ENCODE peak calls at places on chromosomes 12 and 14, in four cellular contexts. O, A, K and P are unnamed samples.

GRCh38 chr12:119804011-119804641 is 73.0 kb downstream of the CIT start:
- DNase-seq in O (no peak), A (peak), K (no peak), P (peak)

GRCh38 chr14:41285193-41285748 is 321.4 kb upstream of the LRFN5 start:
- DNase-seq in O (no peak), A (no peak), K (no peak), P (no peak)

GRCh38 chr12:47207829-47208248 is 128.1 kb upstream of the AMIGO2 start:
- DNase-seq in O (no peak), A (no peak), K (no peak), P (no peak)

GRCh38 chr12:46386877-46387629 is 14.5 kb upstream of the SLC38A2 start:
- DNase-seq in O (peak), A (peak), K (no peak), P (no peak)

GRCh38 chr12:56375598-56376434 is 13.2 kb upstream of the APOF start:
- DNase-seq in O (no peak), A (no peak), K (no peak), P (no peak)

GRCh38 chr14:65301862-65302539 is 110.5 kb upstream of the FUT8 start:
- DNase-seq in O (no peak), A (no peak), K (no peak), P (no peak)

GRCh38 chr14:37697489-37698121 is 102.2 kb downstream of the TTC6 start:
- DNase-seq in O (no peak), A (no peak), K (no peak), P (no peak)

GRCh38 chr12:18749381-18749957 is 11.6 kb downstream of the CAPZA3 start:
- DNase-seq in O (no peak), A (no peak), K (no peak), P (no peak)

GRCh38 chr12:47216150-47216677 is 136.5 kb upstream of the AMIGO2 start:
- DNase-seq in O (no peak), A (peak), K (no peak), P (no peak)

GRCh38 chr14:32986791-32987545 is 48.3 kb downstream of the NPAS3 start:
- DNase-seq in O (no peak), A (peak), K (no peak), P (no peak)

GRCh38 chr12:79098530-79098929 is 234.0 kb downstream of the SYT1 start:
- DNase-seq in O (no peak), A (no peak), K (no peak), P (no peak)

GRCh38 chr12:109592905-109593272 is 19.3 kb downstream of the MVK start:
- DNase-seq in O (no peak), A (peak), K (no peak), P (no peak)

GRCh38 chr12:67747869-67748760 is 99.6 kb downstream of the DYRK2 start:
- DNase-seq in O (no peak), A (no peak), K (no peak), P (no peak)

GRCh38 chr12:108849653-108850052 is 7.7 kb downstream of the SSH1 start:
- DNase-seq in O (no peak), A (peak), K (no peak), P (no peak)

GRCh38 chr12:64177001-64177400 is 45.1 kb downstream of the KICS2 start:
- DNase-seq in O (no peak), A (no peak), K (no peak), P (no peak)

GRCh38 chr14:97411938-97412612 is 614.9 kb downstream of the VRK1 start:
- DNase-seq in O (no peak), A (no peak), K (no peak), P (no peak)

GRCh38 chr12:121668750-121669524 is 517 bp downstream of the MORN3 start:
- DNase-seq in O (no peak), A (no peak), K (no peak), P (no peak)

DNA sequence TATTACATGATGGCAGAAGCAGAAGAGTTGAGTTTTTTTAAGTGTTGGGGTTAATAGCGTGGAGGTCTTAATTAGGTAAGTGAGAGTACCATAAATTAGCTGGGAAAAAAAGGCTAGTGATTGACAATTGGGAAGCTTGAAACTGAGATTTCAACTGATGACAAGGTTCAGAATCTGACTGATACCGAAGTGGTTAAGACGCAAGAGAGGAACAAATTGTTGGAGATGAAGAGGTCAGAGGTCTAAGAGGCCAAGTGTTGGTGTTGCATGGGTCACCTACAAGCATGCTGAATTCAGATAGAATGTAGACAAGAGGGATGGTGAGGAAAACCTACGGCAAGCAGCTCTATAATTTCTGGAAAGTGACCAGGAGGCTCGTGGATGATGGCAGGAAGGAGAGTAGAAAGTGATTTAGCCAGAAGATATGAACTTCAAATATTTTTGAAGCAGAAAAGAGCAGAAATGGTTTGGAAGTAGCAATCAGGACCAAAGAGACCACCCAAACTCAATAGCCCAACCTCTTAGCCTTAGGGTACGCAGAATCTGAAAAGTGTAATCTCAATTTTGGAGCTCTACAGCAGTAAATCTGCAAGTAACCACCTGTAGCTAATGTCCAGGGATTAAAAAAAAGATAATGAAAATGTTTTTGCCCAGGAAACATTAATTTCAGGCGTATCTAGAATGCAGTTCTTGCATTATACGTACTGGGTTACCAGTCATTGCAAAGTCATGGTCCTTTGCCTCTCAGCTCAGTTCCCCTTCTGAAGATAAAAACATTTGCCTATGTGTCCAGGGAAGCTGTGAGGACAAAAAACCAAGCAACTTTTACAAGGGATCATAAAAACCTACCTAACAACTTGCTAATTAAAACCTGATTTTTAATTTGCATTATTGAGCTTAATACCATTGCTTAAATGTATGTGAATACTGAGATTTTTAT is 1.7 kb upstream of the TMPO start:
- DNase-seq in O (no peak), A (no peak), K (no peak), P (no peak)
- H3K27ac ChIP-seq in O (peak), A (peak), K (peak), P (peak)

DNA sequence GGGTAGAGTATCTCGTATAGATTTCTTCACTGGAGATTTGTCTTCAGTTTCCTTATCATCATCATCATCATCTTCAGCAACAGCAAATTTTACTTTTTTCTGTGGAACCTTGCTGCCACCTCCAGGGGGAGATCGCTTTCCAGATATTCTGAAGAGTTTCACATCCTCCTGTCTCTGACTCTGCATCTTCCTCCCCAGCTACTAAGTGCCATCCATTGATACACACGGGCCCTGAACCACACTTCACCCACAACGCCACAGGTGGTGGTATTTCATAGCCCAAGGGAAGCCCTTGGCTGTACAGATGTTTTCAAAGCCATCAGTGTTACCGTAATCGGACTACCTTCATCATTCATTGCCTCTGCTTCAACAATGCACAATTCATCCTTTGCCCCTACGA is 82.2 kb downstream of the PPP2R5C start:
- DNase-seq in O (no peak), A (no peak), K (no peak), P (no peak)
- TF ChIP-seq CTCF in O (no peak), A (peak), K (no peak), P (peak)

DNA sequence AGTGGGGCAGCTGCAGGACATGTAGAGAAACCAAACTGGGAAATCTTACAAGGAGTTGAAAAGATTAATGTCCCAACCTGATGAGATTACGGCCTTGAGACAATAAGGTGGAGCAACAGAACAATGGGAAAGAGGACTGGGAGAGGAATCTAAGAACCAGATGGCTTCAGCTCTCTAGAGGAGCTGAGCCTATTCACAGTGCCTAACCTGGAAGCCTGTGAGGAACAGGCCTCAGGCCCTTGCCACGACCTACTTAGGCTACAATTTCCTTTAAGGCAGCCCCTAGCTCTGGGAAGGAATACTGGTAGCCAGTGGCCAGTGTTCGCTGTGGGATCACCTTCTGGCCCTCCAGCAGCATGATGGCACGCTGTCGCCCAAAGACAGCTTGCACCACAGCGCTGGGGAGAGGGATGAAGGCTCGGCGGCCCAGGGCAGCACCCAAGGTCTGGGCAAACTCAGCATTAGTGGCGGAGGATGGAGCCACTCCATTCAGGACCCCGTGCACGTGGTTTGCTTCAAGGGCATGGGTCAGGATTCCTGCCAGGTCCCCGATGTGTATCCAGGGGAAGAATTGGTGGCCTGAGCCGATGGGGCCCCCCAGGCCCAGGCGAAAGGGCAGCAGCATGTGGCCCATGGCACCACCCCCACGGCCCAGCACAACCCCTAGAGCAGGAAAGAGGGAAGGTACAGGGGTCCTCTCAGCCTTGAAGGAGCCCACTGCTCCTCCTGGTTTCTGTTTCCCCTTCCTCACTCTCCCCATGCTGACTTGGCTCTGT is 2.6 kb downstream of the SDR39U1 start:
- DNase-seq in O (no peak), A (no peak), K (no peak), P (no peak)
- H3K27ac ChIP-seq in O (no peak), A (peak), K (no peak), P (no peak)

GRCh38 chr14:39576258-39576657 is 144.0 kb upstream of the FBXO33 start:
- DNase-seq in O (no peak), A (no peak), K (no peak), P (no peak)
- TF ChIP-seq CTCF in O (no peak), A (no peak), K (no peak), P (no peak)

DNA sequence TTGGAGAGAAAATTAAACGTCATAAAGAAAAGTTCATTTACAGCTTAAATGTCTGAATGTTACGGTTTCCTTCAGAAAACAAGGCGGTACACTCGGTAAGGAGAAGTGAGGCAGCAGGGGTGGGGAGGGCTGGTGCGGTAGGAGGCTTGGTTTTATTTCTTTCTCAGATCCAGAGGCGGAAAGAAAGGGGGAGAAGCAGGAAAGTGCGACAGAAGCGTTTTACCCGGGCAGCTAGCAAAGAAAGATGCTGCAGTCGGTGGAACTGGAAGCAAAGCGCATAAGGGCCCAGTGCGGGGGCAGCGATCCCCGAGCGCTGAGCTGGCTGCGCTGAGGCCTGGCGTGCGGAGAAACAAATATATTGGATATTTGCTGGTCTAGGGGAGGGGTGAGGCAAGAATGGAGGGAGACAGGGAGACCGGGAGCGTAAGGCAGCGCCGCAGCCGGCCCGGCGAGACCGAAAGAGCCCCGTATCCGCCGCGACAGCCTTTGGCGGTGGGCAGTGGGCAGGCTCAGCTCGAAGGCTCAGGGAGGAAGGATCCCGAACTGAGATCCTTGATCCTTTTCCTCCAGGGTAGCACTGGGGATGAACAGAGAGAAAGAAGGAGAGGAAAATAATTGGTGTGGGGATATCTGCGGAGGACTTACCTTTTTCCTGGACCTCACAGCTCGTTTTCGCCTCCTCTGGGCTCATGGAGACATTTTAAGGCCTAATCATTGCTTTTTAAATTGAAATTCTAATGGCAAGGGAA is 6.4 kb upstream of the HOXC11 start:
- DNase-seq in O (peak), A (no peak), K (no peak), P (no peak)
- H3K27ac ChIP-seq in O (peak), A (no peak), K (no peak), P (no peak)

DNA sequence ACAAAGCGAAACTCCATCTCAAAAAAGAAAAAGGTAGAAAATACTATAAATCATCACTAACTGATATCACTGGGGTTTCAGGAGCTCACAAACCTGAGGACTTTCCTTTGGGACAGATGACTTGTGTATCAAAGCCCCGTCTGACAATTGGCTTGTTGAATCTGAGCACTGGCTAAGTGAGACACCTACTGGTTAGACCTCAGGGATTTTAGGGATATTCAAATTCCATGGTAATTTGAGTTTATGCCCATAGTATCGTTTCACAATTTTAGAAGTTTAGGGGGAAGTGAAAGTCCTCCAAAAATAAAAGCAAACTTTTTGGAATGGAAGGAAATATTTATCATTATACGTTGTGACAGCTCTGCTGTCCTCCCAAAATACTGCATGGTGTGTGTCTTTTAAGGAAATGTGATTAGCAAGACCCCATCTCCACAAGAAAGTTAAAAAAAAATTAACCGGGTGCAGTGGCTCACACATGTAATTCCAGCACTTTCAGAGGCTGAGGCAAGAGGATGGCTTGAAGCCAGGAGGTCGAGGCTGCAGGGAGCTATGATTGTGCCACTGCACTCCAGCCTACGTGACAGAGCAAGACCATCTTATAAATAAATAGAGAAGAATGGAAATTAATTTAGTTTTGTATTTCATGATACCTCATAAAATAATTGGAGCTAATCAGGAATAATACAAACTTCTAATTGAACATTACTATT is 49.2 kb downstream of the FBXL14 start:
- DNase-seq in O (no peak), A (peak), K (no peak), P (no peak)
- TF ChIP-seq CTCF in O (no peak), A (peak), K (no peak), P (peak)

DNA sequence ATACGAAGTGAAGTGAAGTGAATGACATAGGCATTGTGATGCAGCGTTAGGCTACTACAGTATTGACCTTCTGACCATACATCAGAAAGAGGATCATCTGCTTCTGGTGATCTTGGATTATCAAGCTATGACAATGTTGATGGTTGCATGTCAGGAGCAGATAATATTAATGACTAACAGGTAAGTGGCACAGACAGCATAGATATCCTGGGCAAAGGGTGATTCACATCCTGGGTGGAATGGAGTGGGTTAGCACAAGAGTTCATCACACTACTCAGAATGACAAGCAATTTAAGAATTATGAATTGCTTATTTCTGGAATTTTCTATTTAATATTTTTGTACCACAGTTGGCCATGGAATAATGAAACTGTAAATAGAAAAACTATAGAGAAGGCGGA is 397.9 kb upstream of the ATP2B1 start:
- DNase-seq in O (no peak), A (no peak), K (no peak), P (no peak)
- H3K27ac ChIP-seq in O (no peak), A (no peak), K (no peak), P (no peak)

GRCh38 chr14:20834899-20835298 is 32.3 kb upstream of the RNASE1 start:
- DNase-seq in O (no peak), A (no peak), K (no peak), P (no peak)

GRCh38 chr14:20830831-20831230 is 28.2 kb upstream of the RNASE1 start:
- DNase-seq in O (no peak), A (no peak), K (no peak), P (no peak)

GRCh38 chr14:20841096-20841495 is 38.5 kb upstream of the RNASE1 start:
- DNase-seq in O (no peak), A (no peak), K (no peak), P (no peak)

DNA sequence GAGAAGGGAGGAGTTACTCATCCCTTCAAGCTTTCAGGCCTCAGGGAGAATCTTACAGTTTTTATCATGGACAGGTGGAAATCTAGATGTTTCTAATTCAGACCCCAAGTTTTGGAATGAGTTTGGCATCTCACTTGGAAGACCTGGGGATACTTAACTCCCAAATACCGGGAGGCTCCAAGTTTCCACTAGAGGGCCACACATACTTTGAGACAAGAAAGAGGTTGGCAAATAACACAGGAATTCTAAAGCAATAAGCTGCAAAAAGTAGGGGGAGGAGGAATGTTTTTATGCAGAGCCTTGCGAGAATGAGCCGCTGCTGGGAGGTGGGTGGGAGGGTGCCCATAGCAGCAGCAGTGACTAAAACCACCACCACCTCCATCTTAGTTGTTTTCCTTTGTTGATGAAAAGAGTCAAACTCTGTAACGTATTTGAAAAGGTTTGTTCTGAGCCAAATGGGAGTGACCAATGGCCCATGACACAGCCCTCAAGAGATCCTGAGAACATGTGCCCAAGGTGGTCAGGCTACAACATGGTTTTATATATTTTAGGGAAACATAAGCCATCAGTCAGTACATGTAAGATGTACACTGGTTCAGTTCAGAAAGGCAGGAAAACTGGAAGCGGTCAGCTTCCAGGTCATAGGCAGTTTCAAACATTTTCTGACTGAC is 34.2 kb upstream of the RNASE1 start:
- DNase-seq in O (no peak), A (no peak), K (no peak), P (no peak)
- TF ChIP-seq CTCF in O (peak), A (peak), K (no peak), P (peak)

DNA sequence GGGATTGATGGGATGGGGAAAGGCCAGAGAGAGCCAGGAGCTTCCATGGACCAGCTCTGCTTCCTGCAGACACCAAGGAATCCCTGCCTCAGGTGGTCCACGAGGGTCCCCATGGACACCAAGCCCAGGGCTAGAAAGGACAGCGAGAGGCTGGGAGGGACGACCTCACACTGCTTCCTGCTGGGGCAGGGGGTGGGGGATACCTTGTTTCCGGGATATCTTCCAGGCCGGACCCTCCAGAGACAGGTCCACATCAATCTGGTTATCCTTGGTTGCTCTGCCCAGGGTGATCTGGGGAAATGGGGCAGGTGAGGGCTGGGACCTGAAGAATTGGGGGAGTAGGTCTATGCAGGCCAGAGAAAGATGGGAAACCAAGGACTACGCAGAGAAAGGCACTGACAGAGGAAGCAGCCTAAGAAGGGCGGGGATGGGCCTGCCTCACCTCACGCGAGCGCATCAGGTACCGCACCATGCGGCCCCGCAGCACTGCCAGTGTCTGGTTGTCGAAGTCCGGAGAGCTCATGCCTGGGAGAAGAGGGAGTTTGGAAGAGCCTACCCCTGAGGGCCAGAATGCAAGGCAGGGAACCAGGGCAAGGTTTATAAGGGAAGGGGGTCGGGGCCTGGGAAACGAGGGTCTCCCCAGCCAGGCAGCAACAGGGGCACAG is 8.8 kb downstream of the MCRS1 start:
- DNase-seq in O (no peak), A (no peak), K (no peak), P (no peak)
- H3K27ac ChIP-seq in O (no peak), A (no peak), K (no peak), P (no peak)